ENCODE peak calls at places on chromosomes 4 and X, in seven cellular contexts. One of them, this sample, is unnamed.

GRCh38 chr4:7998447-7998846 is 58.8 kb upstream of the AFAP1 start:
- DNase-seq in mammary epithelial cell: no peak
- DNase-seq in OCI-LY7: no peak
- DNase-seq in Karpas-422: no peak
- DNase-seq in HCT116: no peak
- DNase-seq in A549: no peak
- DNase-seq in K562: no peak
- DNase-seq in this sample: no peak

GRCh38 chr4:10738826-10739489 is 54.4 kb upstream of the CLNK start:
- DNase-seq in HCT116: no peak
- DNase-seq in OCI-LY7: no peak
- DNase-seq in K562: no peak
- DNase-seq in A549: no peak
- DNase-seq in mammary epithelial cell: peak
- DNase-seq in Karpas-422: no peak
- DNase-seq in this sample: no peak

GRCh38 chrX:317424-318067 is 1.1 kb downstream of the GTPBP6 start:
- DNase-seq in K562: peak
- DNase-seq in HCT116: no peak
- DNase-seq in Karpas-422: no peak
- DNase-seq in A549: peak
- DNase-seq in OCI-LY7: no peak
- DNase-seq in mammary epithelial cell: no peak
- DNase-seq in this sample: no peak

GRCh38 chr4:93501946-93502345 is 326.6 kb upstream of the ATOH1 start:
- DNase-seq in HCT116: no peak
- DNase-seq in Karpas-422: no peak
- DNase-seq in mammary epithelial cell: no peak
- DNase-seq in K562: no peak
- DNase-seq in A549: no peak
- DNase-seq in OCI-LY7: no peak
- DNase-seq in this sample: no peak

GRCh38 chr4:1864076-1865008 is 6.9 kb upstream of the NSD2 start:
- DNase-seq in A549: no peak
- DNase-seq in Karpas-422: no peak
- DNase-seq in K562: peak
- DNase-seq in HCT116: no peak
- DNase-seq in mammary epithelial cell: no peak
- DNase-seq in OCI-LY7: no peak
- DNase-seq in this sample: peak

GRCh38 chrX:151081016-151081415 is 95.4 kb upstream of the GPR50 start:
- DNase-seq in OCI-LY7: no peak
- DNase-seq in Karpas-422: no peak
- DNase-seq in K562: no peak
- DNase-seq in mammary epithelial cell: no peak
- DNase-seq in HCT116: no peak
- DNase-seq in A549: no peak
- DNase-seq in this sample: no peak

GRCh38 chrX:57951666-57952319 is 41.5 kb upstream of the ZXDA start:
- DNase-seq in A549: no peak
- DNase-seq in OCI-LY7: peak
- DNase-seq in HCT116: no peak
- DNase-seq in K562: no peak
- DNase-seq in mammary epithelial cell: no peak
- DNase-seq in Karpas-422: no peak
- DNase-seq in this sample: no peak

GRCh38 chrX:133653363-133653762 is 238.1 kb upstream of the GPC4 start:
- DNase-seq in Karpas-422: no peak
- DNase-seq in K562: no peak
- DNase-seq in mammary epithelial cell: no peak
- DNase-seq in OCI-LY7: no peak
- DNase-seq in A549: no peak
- DNase-seq in HCT116: no peak
- DNase-seq in this sample: no peak

GRCh38 chrX:21398424-21398823 is 24.2 kb downstream of the CNKSR2 start:
- DNase-seq in A549: no peak
- DNase-seq in K562: no peak
- DNase-seq in Karpas-422: no peak
- DNase-seq in OCI-LY7: no peak
- DNase-seq in mammary epithelial cell: no peak
- DNase-seq in HCT116: no peak
- DNase-seq in this sample: no peak

GRCh38 chr4:122895336-122895995 is 26.9 kb downstream of the NUDT6 start:
- DNase-seq in OCI-LY7: no peak
- DNase-seq in K562: no peak
- DNase-seq in mammary epithelial cell: no peak
- DNase-seq in Karpas-422: no peak
- DNase-seq in A549: no peak
- DNase-seq in HCT116: no peak
- DNase-seq in this sample: no peak

GRCh38 chr4:185143596-185143969 is 517 bp downstream of the SLC25A4 start:
- DNase-seq in A549: no peak
- DNase-seq in Karpas-422: peak
- DNase-seq in mammary epithelial cell: peak
- DNase-seq in OCI-LY7: peak
- DNase-seq in K562: peak
- DNase-seq in HCT116: no peak
- DNase-seq in this sample: no peak

GRCh38 chr4:141079393-141079930 is 53.8 kb downstream of the RNF150 start:
- DNase-seq in K562: no peak
- DNase-seq in A549: no peak
- DNase-seq in mammary epithelial cell: no peak
- DNase-seq in HCT116: no peak
- DNase-seq in OCI-LY7: no peak
- DNase-seq in Karpas-422: no peak
- DNase-seq in this sample: no peak

GRCh38 chrX:30065226-30065625 is 150.1 kb upstream of the MAGEB2 start:
- DNase-seq in OCI-LY7: no peak
- DNase-seq in mammary epithelial cell: no peak
- DNase-seq in HCT116: no peak
- DNase-seq in K562: no peak
- DNase-seq in Karpas-422: no peak
- DNase-seq in A549: no peak
- DNase-seq in this sample: no peak

GRCh38 chr4:56077676-56078075 is 128.9 kb downstream of the CEP135 start:
- DNase-seq in K562: no peak
- DNase-seq in OCI-LY7: no peak
- DNase-seq in mammary epithelial cell: no peak
- DNase-seq in HCT116: no peak
- DNase-seq in A549: no peak
- DNase-seq in Karpas-422: no peak
- DNase-seq in this sample: no peak

GRCh38 chrX:108699368-108699767 is 37.0 kb downstream of the IRS4 start:
- DNase-seq in OCI-LY7: peak
- DNase-seq in K562: peak
- DNase-seq in Karpas-422: peak
- DNase-seq in mammary epithelial cell: peak
- DNase-seq in HCT116: peak
- DNase-seq in A549: peak
- DNase-seq in this sample: peak

GRCh38 chrX:129876734-129877395 is 29.1 kb upstream of the UTP14A start:
- DNase-seq in K562: no peak
- DNase-seq in mammary epithelial cell: peak
- DNase-seq in OCI-LY7: no peak
- DNase-seq in HCT116: peak
- DNase-seq in Karpas-422: no peak
- DNase-seq in A549: peak
- DNase-seq in this sample: no peak

GRCh38 chr4:18198653-18199052 is 177.1 kb upstream of the LCORL start:
- DNase-seq in HCT116: no peak
- DNase-seq in A549: no peak
- DNase-seq in mammary epithelial cell: no peak
- DNase-seq in OCI-LY7: no peak
- DNase-seq in K562: peak
- DNase-seq in Karpas-422: peak
- DNase-seq in this sample: no peak

DNA sequence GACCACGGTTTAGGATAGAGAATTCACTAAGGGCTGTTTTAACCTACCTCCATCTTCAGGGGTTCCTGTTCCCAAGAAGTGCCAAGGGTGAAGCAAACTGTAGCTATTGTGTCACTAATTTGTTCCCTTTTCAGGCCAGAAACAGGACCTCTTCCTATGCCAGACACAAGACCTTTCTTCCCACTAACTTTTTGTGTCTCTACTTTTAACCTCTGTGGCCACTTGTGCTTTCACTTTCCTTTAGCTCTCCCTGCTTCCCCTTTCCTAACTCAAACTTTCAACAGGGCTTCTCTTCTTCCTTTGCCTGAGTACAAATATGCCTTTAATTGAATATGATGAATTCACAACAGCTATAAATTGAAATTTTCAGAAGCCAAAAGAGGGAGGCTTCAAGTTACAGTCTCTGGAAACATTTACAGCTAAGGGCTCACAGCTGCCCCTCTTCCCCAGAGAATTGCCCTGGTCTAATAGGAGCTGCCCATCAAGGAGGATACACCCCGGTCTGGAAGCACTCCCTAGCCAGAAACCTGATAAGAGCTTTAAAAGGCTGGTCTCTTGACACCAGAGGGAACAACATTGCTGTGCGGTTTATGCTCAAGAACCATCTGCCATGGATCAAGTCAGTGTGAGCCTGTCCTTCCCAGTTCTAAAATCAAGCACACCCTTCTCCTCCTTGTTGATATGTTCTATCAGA is 61.7 kb upstream of the PLS3 start:
- DNase-seq in A549: no peak
- DNase-seq in Karpas-422: no peak
- DNase-seq in mammary epithelial cell: no peak
- DNase-seq in HCT116: no peak
- DNase-seq in K562: no peak
- DNase-seq in OCI-LY7: no peak
- DNase-seq in this sample: no peak
- H3K4me2 ChIP-seq in A549: no peak
- H3K4me2 ChIP-seq in Karpas-422: no peak
- H3K4me2 ChIP-seq in mammary epithelial cell: no peak
- H3K4me2 ChIP-seq in HCT116: no peak
- H3K4me2 ChIP-seq in K562: no peak
- H3K4me2 ChIP-seq in OCI-LY7: no peak
- H3K4me2 ChIP-seq in this sample: no peak

GRCh38 chr4:131427000-131427399 is 1722.1 kb upstream of the PCDH10 start:
- DNase-seq in A549: no peak
- DNase-seq in mammary epithelial cell: no peak
- DNase-seq in OCI-LY7: no peak
- DNase-seq in Karpas-422: no peak
- DNase-seq in HCT116: no peak
- DNase-seq in K562: no peak
- DNase-seq in this sample: no peak

GRCh38 chr4:131430302-131430701 is 1718.8 kb upstream of the PCDH10 start:
- DNase-seq in OCI-LY7: peak
- DNase-seq in HCT116: no peak
- DNase-seq in mammary epithelial cell: peak
- DNase-seq in A549: no peak
- DNase-seq in Karpas-422: peak
- DNase-seq in K562: no peak
- DNase-seq in this sample: no peak

GRCh38 chr4:131426023-131426758 is 1722.9 kb upstream of the PCDH10 start:
- DNase-seq in A549: no peak
- DNase-seq in K562: no peak
- DNase-seq in HCT116: no peak
- DNase-seq in OCI-LY7: no peak
- DNase-seq in Karpas-422: no peak
- DNase-seq in mammary epithelial cell: no peak
- DNase-seq in this sample: no peak
- H3K4me2 ChIP-seq in A549: no peak
- H3K4me2 ChIP-seq in K562: no peak
- H3K4me2 ChIP-seq in HCT116: no peak
- H3K4me2 ChIP-seq in OCI-LY7: no peak
- H3K4me2 ChIP-seq in Karpas-422: no peak
- H3K4me2 ChIP-seq in mammary epithelial cell: no peak
- H3K4me2 ChIP-seq in this sample: no peak

GRCh38 chr4:16754104-16754503 is 144.3 kb downstream of the LDB2 start:
- DNase-seq in A549: no peak
- DNase-seq in K562: no peak
- DNase-seq in mammary epithelial cell: no peak
- DNase-seq in HCT116: no peak
- DNase-seq in OCI-LY7: no peak
- DNase-seq in Karpas-422: no peak
- DNase-seq in this sample: no peak

GRCh38 chr4:16759781-16760459 is 138.5 kb downstream of the LDB2 start:
- DNase-seq in A549: no peak
- DNase-seq in mammary epithelial cell: no peak
- DNase-seq in K562: no peak
- DNase-seq in Karpas-422: no peak
- DNase-seq in OCI-LY7: no peak
- DNase-seq in HCT116: no peak
- DNase-seq in this sample: no peak

GRCh38 chr4:16758816-16759215 is 139.6 kb downstream of the LDB2 start:
- DNase-seq in HCT116: no peak
- DNase-seq in OCI-LY7: no peak
- DNase-seq in mammary epithelial cell: no peak
- DNase-seq in K562: no peak
- DNase-seq in Karpas-422: no peak
- DNase-seq in A549: no peak
- DNase-seq in this sample: no peak

GRCh38 chr4:16758206-16758605 is 140.2 kb downstream of the LDB2 start:
- DNase-seq in OCI-LY7: no peak
- DNase-seq in Karpas-422: no peak
- DNase-seq in A549: no peak
- DNase-seq in K562: no peak
- DNase-seq in mammary epithelial cell: no peak
- DNase-seq in HCT116: no peak
- DNase-seq in this sample: no peak

DNA sequence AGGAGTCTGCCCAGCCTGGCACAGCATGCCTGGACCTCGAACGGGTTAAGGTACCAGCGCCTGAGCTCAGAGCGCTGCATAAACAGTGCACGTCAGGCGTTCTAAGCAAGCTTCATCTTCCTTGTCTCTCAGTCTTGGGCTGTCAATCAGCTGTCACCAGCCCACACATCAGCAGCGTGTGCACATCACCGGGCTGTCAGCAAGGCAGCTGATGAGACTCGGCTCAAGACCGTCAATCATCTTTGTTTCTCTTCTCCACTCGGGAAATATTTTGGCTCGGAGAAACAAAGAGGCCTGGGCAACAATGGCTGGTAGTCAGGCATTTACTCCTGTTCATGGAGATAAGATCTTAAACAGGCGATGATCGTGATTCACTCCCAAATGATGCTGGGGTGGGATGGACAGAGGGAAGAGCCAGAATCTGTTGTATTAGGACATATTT is 141.3 kb downstream of the LDB2 start:
- DNase-seq in A549: no peak
- DNase-seq in K562: no peak
- DNase-seq in OCI-LY7: no peak
- DNase-seq in HCT116: no peak
- DNase-seq in mammary epithelial cell: no peak
- DNase-seq in Karpas-422: no peak
- DNase-seq in this sample: no peak
- H3K4me2 ChIP-seq in A549: no peak
- H3K4me2 ChIP-seq in K562: no peak
- H3K4me2 ChIP-seq in OCI-LY7: no peak
- H3K4me2 ChIP-seq in HCT116: no peak
- H3K4me2 ChIP-seq in mammary epithelial cell: no peak
- H3K4me2 ChIP-seq in Karpas-422: no peak
- H3K4me2 ChIP-seq in this sample: no peak

GRCh38 chr4:80989921-80990544 is 40.5 kb upstream of the BMP3 start:
- DNase-seq in mammary epithelial cell: peak
- DNase-seq in OCI-LY7: peak
- DNase-seq in Karpas-422: peak
- DNase-seq in HCT116: peak
- DNase-seq in K562: peak
- DNase-seq in A549: peak
- DNase-seq in this sample: peak

GRCh38 chr4:80986021-80986420 is 44.5 kb upstream of the BMP3 start:
- DNase-seq in HCT116: no peak
- DNase-seq in A549: no peak
- DNase-seq in Karpas-422: no peak
- DNase-seq in K562: no peak
- DNase-seq in OCI-LY7: no peak
- DNase-seq in mammary epithelial cell: no peak
- DNase-seq in this sample: no peak

GRCh38 chr4:80990851-80991250 is 39.7 kb upstream of the BMP3 start:
- DNase-seq in HCT116: no peak
- DNase-seq in mammary epithelial cell: no peak
- DNase-seq in OCI-LY7: peak
- DNase-seq in K562: no peak
- DNase-seq in Karpas-422: no peak
- DNase-seq in A549: no peak
- DNase-seq in this sample: peak
- H3K4me2 ChIP-seq in HCT116: no peak
- H3K4me2 ChIP-seq in mammary epithelial cell: no peak
- H3K4me2 ChIP-seq in OCI-LY7: peak
- H3K4me2 ChIP-seq in K562: no peak
- H3K4me2 ChIP-seq in Karpas-422: no peak
- H3K4me2 ChIP-seq in A549: no peak
- H3K4me2 ChIP-seq in this sample: no peak

This sample was measured in neuronal stem cell.